ENCODE peak calls at places on chromosome 21, in six cellular contexts. X is neuronal stem cell, K is IMR-90, F is trophoblast cell, J is mesenchymal stem cell, N is H1. O is an unnamed sample.

GRCh38 chr21:22898061-22898460 is 1899.9 kb downstream of the NCAM2 start:
- DNase-seq in X (no peak), K (no peak), F (no peak), J (no peak), N (no peak), O (no peak)

GRCh38 chr21:25005388-25005787 is 601.9 kb downstream of the MRPL39 start:
- DNase-seq in X (no peak), K (peak; percentile 12), F (no peak), J (no peak), N (no peak), O (no peak)

GRCh38 chr21:43001316-43001715 is 27.0 kb downstream of the PKNOX1 start:
- DNase-seq in X (no peak), K (no peak), F (no peak), J (no peak), N (no peak), O (no peak)

GRCh38 chr21:26887241-26887640 is 42.0 kb upstream of the ADAMTS1 start:
- DNase-seq in X (no peak), K (peak; percentile 15), F (no peak), J (no peak), N (no peak), O (no peak)

GRCh38 chr21:42855143-42855936 is 24.0 kb downstream of the WDR4 start:
- DNase-seq in X (no peak), K (no peak), F (no peak), J (no peak), N (no peak), O (no peak)

GRCh38 chr21:25179116-25179515 is 428.2 kb downstream of the MRPL39 start:
- DNase-seq in X (no peak), K (peak; percentile 30), F (no peak), J (no peak), N (no peak), O (no peak)

GRCh38 chr21:39536835-39537234 is 75.9 kb upstream of the B3GALT5 start:
- DNase-seq in X (no peak), K (no peak), F (no peak), J (no peak), N (no peak), O (no peak)

GRCh38 chr21:31251686-31252085 is 92.4 kb downstream of the TIAM1 start:
- DNase-seq in X (no peak), K (no peak), F (no peak), J (no peak), N (no peak), O (no peak)

GRCh38 chr21:46509760-46510159 is 51.1 kb downstream of the DIP2A start:
- DNase-seq in X (no peak), K (peak; percentile 81), F (no peak), J (peak; percentile 14), N (no peak), O (no peak)

GRCh38 chr21:25639167-25639921 is at the start of gene JAM2:
- DNase-seq in X (peak; percentile 51), K (peak; percentile 29), F (peak; percentile 36), J (peak; percentile 35), N (peak; percentile 79), O (peak; percentile 75)

GRCh38 chr21:46095814-46096595 is 1.9 kb upstream of the COL6A2 start:
- DNase-seq in X (no peak), K (no peak), F (no peak), J (no peak), N (peak; percentile 41), O (peak; percentile 16)

GRCh38 chr21:25330266-25330665 is 277.0 kb downstream of the MRPL39 start:
- DNase-seq in X (no peak), K (peak; percentile 61), F (no peak), J (no peak), N (no peak), O (no peak)

GRCh38 chr21:31577280-31577679 is 82.2 kb upstream of the SOD1 start:
- DNase-seq in X (no peak), K (no peak), F (no peak), J (no peak), N (no peak), O (no peak)

GRCh38 chr21:37592496-37592895 is 225.9 kb downstream of the DYRK1A start:
- DNase-seq in X (no peak), K (no peak), F (no peak), J (no peak), N (peak; percentile 67), O (peak; percentile 62)

GRCh38 chr21:37593015-37593414 is 226.4 kb downstream of the DYRK1A start:
- DNase-seq in X (peak; percentile 77), K (no peak), F (no peak), J (no peak), N (peak; percentile 90), O (peak; percentile 93)

GRCh38 chr21:37595944-37596343 is 229.4 kb downstream of the DYRK1A start:
- DNase-seq in X (no peak), K (no peak), F (no peak), J (no peak), N (no peak), O (no peak)

GRCh38 chr21:37593740-37594471 is 227.3 kb downstream of the DYRK1A start:
- DNase-seq in X (no peak), K (no peak), F (no peak), J (no peak), N (no peak), O (peak; percentile 45)

GRCh38 chr21:37594472-37594951 is 227.9 kb downstream of the DYRK1A start:
- DNase-seq in X (no peak), K (no peak), F (no peak), J (no peak), N (no peak), O (no peak)
- H2BK120ac ChIP-seq in X (no peak overlapping the region), K (no peak overlapping the region), F (no peak overlapping the region), J (no peak overlapping the region), N (peak overlapping the region; percentile 99), O (no peak overlapping the region)

DNA sequence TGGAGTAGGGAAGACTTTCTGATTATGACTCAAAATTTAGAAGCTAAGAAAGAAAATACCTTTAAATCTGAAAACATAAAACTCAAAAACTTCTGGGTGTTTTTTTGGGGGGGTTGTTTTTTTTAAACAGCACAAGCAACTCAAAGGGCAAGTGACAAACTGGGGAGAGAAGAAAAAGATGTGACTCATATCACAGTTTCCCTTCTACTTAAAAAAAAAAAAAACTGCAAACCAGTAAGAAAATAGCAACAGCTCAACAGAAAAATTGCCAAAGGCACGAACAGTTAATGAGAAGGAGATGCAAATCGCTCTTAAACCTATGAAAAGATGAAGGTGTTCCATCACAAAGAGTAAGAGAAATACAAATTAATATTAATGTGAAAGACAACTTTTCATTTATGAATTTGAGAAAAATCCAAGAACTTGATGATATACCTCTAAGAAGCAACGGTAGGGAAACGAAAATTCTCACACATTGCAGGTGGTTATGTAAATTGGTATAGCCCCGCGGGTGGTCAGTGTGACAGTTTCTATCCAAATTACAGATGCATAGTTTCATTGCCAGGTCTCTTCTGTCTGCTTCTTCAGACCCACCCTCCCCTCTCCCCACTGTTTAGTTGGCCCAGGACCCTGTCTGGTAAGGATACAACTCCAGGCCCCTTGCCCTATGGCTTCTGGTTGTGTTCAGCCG is 9.0 kb downstream of the IFNAR2 start:
- DNase-seq in X (no peak), K (no peak), F (no peak), J (no peak), N (no peak), O (no peak)
- H4K91ac ChIP-seq in X (no peak overlapping the region), K (no peak overlapping the region), F (no peak overlapping the region), J (no peak overlapping the region), N (no peak overlapping the region), O (no peak overlapping the region)

DNA sequence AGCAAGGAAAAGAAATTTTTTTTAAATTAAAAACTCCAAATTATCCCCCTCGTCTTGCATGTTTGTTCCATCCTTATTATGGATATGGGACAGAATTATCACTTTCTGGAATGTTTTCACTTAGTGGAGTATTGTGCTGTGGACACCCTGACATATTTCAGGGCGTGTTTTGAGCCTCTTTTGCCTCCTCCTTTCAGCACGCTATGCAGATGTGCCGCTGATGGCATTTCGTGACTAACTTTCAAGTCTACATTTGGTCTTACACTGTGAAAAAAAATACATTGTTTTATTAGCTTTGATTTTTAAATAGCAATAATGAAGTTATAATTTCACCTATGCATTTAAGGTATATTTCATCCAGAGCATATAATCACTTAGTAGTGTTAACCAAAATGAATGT is 738.7 kb downstream of the LTN1 start:
- DNase-seq in X (no peak), K (no peak), F (no peak), J (no peak), N (no peak), O (no peak)
- H3K4me1 ChIP-seq in X (no peaks in the 10 kb centered on the region), K (peaks cover 9% of the 10 kb centered on the region), F (peaks cover 2% of the 10 kb centered on the region), J (peaks cover 2% of the 10 kb centered on the region), N (no peaks in the 10 kb centered on the region), O (peaks cover 2% of the 10 kb centered on the region)

GRCh38 chr21:44011123-44011773 is 861 bp upstream of the TRAPPC10 start:
- DNase-seq in X (no peak), K (no peak), F (no peak), J (no peak), N (no peak), O (peak; percentile 47)
- H2BK120ac ChIP-seq in X (no peak overlapping the region), K (no peak overlapping the region), F (peak overlapping the region; percentile 54), J (no peak overlapping the region), N (no peak overlapping the region), O (no peak overlapping the region)

GRCh38 chr21:41817877-41818855 is 51.3 kb upstream of the RIPK4 start:
- DNase-seq in X (no peak), K (no peak), F (no peak), J (no peak), N (no peak), O (no peak)
- H4K91ac ChIP-seq in X (no peak overlapping the region), K (no peak overlapping the region), F (no peak overlapping the region), J (no peak overlapping the region), N (no peak overlapping the region), O (no peak overlapping the region)

GRCh38 chr21:17786219-17787181 is 32.7 kb downstream of the C21orf91 start:
- DNase-seq in X (no peak), K (no peak), F (no peak), J (no peak), N (no peak), O (no peak)
- H3K4me1 ChIP-seq in X (no peaks in the 10 kb centered on the region), K (no peaks in the 10 kb centered on the region), F (no peaks in the 10 kb centered on the region), J (no peaks in the 10 kb centered on the region), N (no peaks in the 10 kb centered on the region), O (no peaks in the 10 kb centered on the region)

GRCh38 chr21:16134134-16134533 is 404.4 kb downstream of the USP25 start:
- DNase-seq in X (no peak), K (no peak), F (no peak), J (no peak), N (no peak), O (no peak)
- H2BK120ac ChIP-seq in X (no peak overlapping the region), K (no peak overlapping the region), F (no peak overlapping the region), J (no peak overlapping the region), N (no peak overlapping the region), O (no peak overlapping the region)